ENCODE peak calls at places on chromosomes 4 and X, in seven cellular contexts. O, L, E, H, U, N and X are unnamed samples.

GRCh38 chr4:112523764-112524505 is 8.0 kb upstream of the NEUROG2 start:
- DNase-seq in N (peak; percentile 74), U (peak; percentile 84), L (no peak), E (peak; percentile 36), H (peak; percentile 73), O (peak; percentile 66), X (peak; percentile 79)

GRCh38 chrX:73268463-73268862 is 53.8 kb upstream of the NAP1L2 start:
- DNase-seq in U (no peak), O (no peak), E (no peak), L (no peak), H (no peak), N (no peak), X (no peak)

GRCh38 chr4:137307806-137308205 is 224.5 kb downstream of the PCDH18 start:
- DNase-seq in H (no peak), N (no peak), U (no peak), E (no peak), O (no peak), L (no peak), X (no peak)

GRCh38 chrX:47483310-47484268 is 567 bp upstream of the ZNF41 start:
- DNase-seq in U (no peak), H (no peak), E (peak; percentile 49), O (peak; percentile 45), N (no peak), L (no peak), X (no peak)

GRCh38 chrX:111837226-111837625 is 38.8 kb upstream of the TRPC5OS start:
- DNase-seq in O (no peak), H (no peak), N (no peak), E (no peak), U (no peak), L (no peak), X (no peak)

GRCh38 chr4:112857461-112857860 is 192.0 kb upstream of the ANK2 start:
- DNase-seq in H (peak; percentile 48), N (no peak), E (no peak), U (no peak), L (no peak), O (no peak), X (no peak)

GRCh38 chr4:156102411-156102810 is 148.7 kb upstream of the CTSO start:
- DNase-seq in E (no peak), H (no peak), N (no peak), U (no peak), L (no peak), O (no peak), X (no peak)

GRCh38 chrX:4935846-4936245 is 1222.4 kb upstream of the PRKX start:
- DNase-seq in E (no peak), U (no peak), N (no peak), L (no peak), O (no peak), H (no peak), X (no peak)

GRCh38 chrX:68018248-68019203 is 414.8 kb downstream of the OPHN1 start:
- DNase-seq in N (no peak), L (no peak), O (peak; percentile 28), U (peak; percentile 21), E (peak; percentile 12), H (peak; percentile 10), X (peak; percentile 57)

GRCh38 chrX:110853610-110854009 is 58.0 kb upstream of the CHRDL1 start:
- DNase-seq in E (peak; percentile 20), O (no peak), N (no peak), L (no peak), U (no peak), H (no peak), X (peak; percentile 43)

GRCh38 chrX:78029663-78030062 is 60.2 kb upstream of the PGAM4 start:
- DNase-seq in U (no peak), H (no peak), E (peak; percentile 38), L (no peak), N (no peak), O (peak; percentile 11), X (peak; percentile 53)

GRCh38 chrX:13906103-13906502 is 89.2 kb upstream of the GPM6B start:
- DNase-seq in N (no peak), U (no peak), O (no peak), L (no peak), E (no peak), H (no peak), X (no peak)

GRCh38 chr4:26248647-26249046 is 72.2 kb upstream of the RBPJ start:
- DNase-seq in O (no peak), H (no peak), L (no peak), E (peak; percentile 46), U (no peak), N (no peak), X (no peak)

GRCh38 chr4:181503800-181504364 is 739.3 kb upstream of the TENM3 start:
- DNase-seq in H (no peak), E (peak; percentile 6), O (no peak), L (no peak), N (no peak), U (no peak), X (no peak)

GRCh38 chr4:10114607-10115006 is 2.0 kb downstream of the WDR1 start:
- DNase-seq in L (no peak), O (no peak), H (no peak), U (no peak), N (no peak), E (no peak), X (no peak)
- TF ChIP-seq JUND in L (no peak), O (no peak), H (no peak), U (no peak), N (no peak), E (no peak), X (no peak)

DNA sequence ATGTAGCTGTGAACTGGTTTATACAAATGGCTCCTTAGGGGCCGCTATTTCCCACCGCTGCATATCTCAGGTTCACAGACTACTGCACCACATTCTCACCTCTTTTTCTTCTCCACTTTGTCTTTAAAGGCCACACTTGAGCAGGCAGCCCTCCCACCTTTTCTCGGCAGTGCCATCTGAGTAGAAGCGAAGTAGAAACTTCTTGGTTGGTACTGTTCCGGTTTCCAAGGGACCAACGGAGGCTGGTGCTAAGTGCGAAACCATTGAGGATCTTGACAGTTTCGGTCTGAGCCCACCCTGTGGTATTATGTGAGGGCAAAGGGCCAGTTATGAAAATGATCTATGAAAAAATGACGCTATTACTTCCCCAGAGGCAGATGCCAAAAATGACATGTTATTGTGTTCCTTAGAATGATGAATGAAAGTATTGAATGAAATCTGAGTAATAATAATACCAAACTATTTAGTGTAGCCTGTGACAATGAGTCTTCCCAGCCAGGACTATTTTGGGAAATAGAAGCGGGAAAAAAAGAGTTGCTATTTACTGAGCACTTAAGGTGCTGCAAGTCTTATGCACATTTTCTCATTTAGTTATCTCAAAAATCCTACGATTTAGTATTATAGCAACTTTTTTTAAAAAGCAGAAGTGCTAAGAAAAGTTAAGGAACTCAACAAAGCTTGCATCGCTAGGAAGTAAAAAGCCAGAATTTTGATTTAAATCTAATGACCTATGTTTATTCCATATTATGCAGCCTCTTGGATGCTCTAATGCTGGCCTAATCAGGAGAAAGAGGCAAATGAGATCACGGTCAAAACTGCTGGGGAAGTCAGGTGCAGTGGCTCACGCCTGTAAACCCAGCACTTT is 29.6 kb upstream of the CHRNA9 start:
- DNase-seq in U (no peak), L (peak; percentile 100), H (no peak), N (no peak), E (no peak), O (no peak), X (no peak)
- TF ChIP-seq JUND in U (no peak), L (peak; percentile 53), H (no peak), N (no peak), E (no peak), O (no peak), X (no peak)

GRCh38 chrX:129979207-129979920 is 3.1 kb upstream of the BCORL1 start:
- DNase-seq in O (no peak), N (no peak), U (no peak), H (no peak), L (no peak), E (no peak), X (no peak)

GRCh38 chrX:129980043-129980442 is 2.4 kb upstream of the BCORL1 start:
- DNase-seq in L (no peak), U (no peak), E (peak; percentile 65), H (no peak), N (no peak), O (no peak), X (no peak)

GRCh38 chrX:129980540-129981206 is 1.8 kb upstream of the BCORL1 start:
- DNase-seq in N (no peak), U (no peak), L (no peak), E (peak; percentile 82), H (no peak), O (peak; percentile 25), X (no peak)

GRCh38 chrX:129981207-129981553 is 1.3 kb upstream of the BCORL1 start:
- DNase-seq in O (no peak), L (no peak), N (no peak), H (no peak), E (no peak), U (no peak), X (no peak)

DNA sequence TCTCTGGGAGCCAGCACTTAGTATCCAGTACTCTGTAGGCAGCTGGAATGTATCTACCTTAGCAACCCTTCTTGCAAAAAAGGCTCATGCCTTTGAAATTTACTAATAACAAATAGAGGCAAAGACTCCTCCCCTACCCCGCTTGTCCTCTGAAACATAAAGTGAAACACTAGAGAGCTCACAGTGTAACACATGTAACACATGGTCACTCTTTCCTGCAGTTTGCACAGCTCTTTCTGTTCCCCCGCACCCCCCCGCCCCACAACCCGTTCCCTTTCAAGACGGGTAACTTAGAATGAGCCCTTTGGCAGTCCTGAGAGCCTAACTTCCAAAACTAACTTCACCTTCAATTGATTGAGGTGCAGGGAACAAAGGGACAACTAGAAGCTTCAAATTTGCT is 6.0 kb upstream of the BCORL1 start:
- DNase-seq in L (no peak), U (no peak), E (no peak), N (no peak), H (no peak), O (no peak), X (no peak)
- TF ChIP-seq JUND in L (no peak), U (no peak), E (no peak), N (no peak), H (no peak), O (no peak), X (no peak)

GRCh38 chr4:10981611-10982010 is 297.0 kb upstream of the CLNK start:
- DNase-seq in N (no peak), U (no peak), L (no peak), E (no peak), H (no peak), O (no peak), X (no peak)

GRCh38 chr4:10983274-10983673 is 298.7 kb upstream of the CLNK start:
- DNase-seq in O (no peak), U (no peak), E (no peak), L (no peak), N (no peak), H (no peak), X (no peak)

GRCh38 chr4:10984815-10985214 is 300.2 kb upstream of the CLNK start:
- DNase-seq in O (no peak), E (no peak), U (no peak), H (no peak), N (no peak), L (no peak), X (no peak)

GRCh38 chr4:10983885-10984284 is 299.3 kb upstream of the CLNK start:
- DNase-seq in H (no peak), L (no peak), O (no peak), E (no peak), N (no peak), U (no peak), X (no peak)

DNA sequence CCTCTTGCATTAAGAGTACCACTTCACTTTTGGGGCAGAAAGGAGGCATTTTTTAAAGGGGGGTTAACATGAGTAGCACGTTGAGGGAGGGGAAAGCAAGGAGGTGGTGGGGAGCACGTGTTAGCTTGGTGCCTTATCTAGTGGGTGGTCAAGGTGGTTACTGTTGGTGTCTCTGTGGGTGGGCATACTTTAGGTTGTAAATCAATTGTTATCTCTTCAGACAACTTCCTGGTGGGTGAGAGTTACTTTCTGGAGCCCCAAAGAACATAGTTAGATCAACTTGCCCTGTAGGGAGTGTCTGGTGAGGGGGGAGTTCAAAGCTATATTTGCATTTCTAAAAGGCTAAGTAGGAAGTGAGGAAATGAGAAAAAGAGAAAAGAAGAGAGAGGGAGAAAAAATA is 297.7 kb upstream of the CLNK start:
- DNase-seq in L (no peak), O (no peak), U (no peak), E (no peak), H (no peak), N (no peak), X (no peak)
- TF ChIP-seq JUND in L (no peak), O (no peak), U (no peak), E (no peak), H (no peak), N (no peak), X (no peak)